ENCODE peak calls at places on chromosome 13, in eight cellular contexts. Z is adrenal gland, G is mammary epithelial cell, L is cardiac muscle cell, V is astrocyte, M is trophoblast cell, C is colonic mucosa, Q is Peyer's patch. R is an unnamed sample.

GRCh38 chr13:40388617-40389016 is 277.8 kb downstream of the FOXO1 start:
- DNase-seq in Q (peak), L (no peak), G (no peak), C (peak), V (peak), Z (no peak), M (no peak), R (peak)

GRCh38 chr13:33536639-33537425 is 251.3 kb upstream of the STARD13 start:
- DNase-seq in V (peak), L (no peak), Q (no peak), M (no peak), G (peak), C (no peak), Z (no peak), R (no peak)

GRCh38 chr13:28495586-28496564 is 947 bp upstream of the FLT1 start:
- DNase-seq in M (peak), L (no peak), C (no peak), Z (no peak), V (no peak), Q (no peak), G (no peak), R (no peak)

GRCh38 chr13:72853000-72853399 is 71.1 kb downstream of the PIBF1 start:
- DNase-seq in C (no peak), Z (no peak), M (no peak), Q (no peak), G (no peak), V (peak), L (no peak), R (no peak)

GRCh38 chr13:40440990-40441820 is 225.2 kb downstream of the FOXO1 start:
- DNase-seq in Q (no peak), C (peak), G (peak), V (peak), L (peak), Z (peak), M (peak), R (no peak)

GRCh38 chr13:101449971-101450748 is 2.3 kb upstream of the ITGBL1 start:
- DNase-seq in L (no peak), Z (no peak), C (no peak), M (peak), G (peak), V (peak), Q (no peak), R (no peak)

GRCh38 chr13:52127378-52127777 is 1.5 kb downstream of the NEK5 start:
- DNase-seq in Z (no peak), L (no peak), M (no peak), V (peak), C (no peak), Q (no peak), G (no peak), R (no peak)

GRCh38 chr13:98265669-98266551 is 88.8 kb upstream of the RNF113B start:
- DNase-seq in Q (no peak), G (no peak), M (no peak), Z (peak), L (no peak), C (peak), V (peak), R (no peak)

GRCh38 chr13:106919093-106919492 is 351.2 kb upstream of the ARGLU1 start:
- DNase-seq in L (no peak), M (no peak), G (no peak), Q (no peak), C (no peak), Z (no peak), V (no peak), R (no peak)

GRCh38 chr13:78024996-78025395 is 106.4 kb upstream of the EDNRB start:
- DNase-seq in G (no peak), V (no peak), L (no peak), M (peak), Q (no peak), Z (no peak), C (no peak), R (no peak)

GRCh38 chr13:98112456-98112855 is 30.4 kb upstream of the FARP1 start:
- DNase-seq in M (no peak), G (no peak), Q (no peak), L (no peak), C (no peak), Z (no peak), V (no peak), R (no peak)

GRCh38 chr13:34085199-34085598 is 267.2 kb downstream of the RFC3 start:
- DNase-seq in L (no peak), C (no peak), Z (no peak), V (no peak), G (no peak), M (no peak), Q (no peak), R (no peak)

GRCh38 chr13:33057019-33057785 is 41.0 kb downstream of the KL start:
- DNase-seq in V (no peak), G (peak), M (peak), L (no peak), Q (no peak), C (no peak), Z (no peak), R (no peak)

GRCh38 chr13:51342706-51343105 is 3.2 kb downstream of the SERPINE3 start:
- DNase-seq in C (no peak), Q (no peak), Z (no peak), G (peak), V (peak), M (peak), L (no peak), R (no peak)

GRCh38 chr13:72437458-72437857 is 290.0 kb downstream of the MZT1 start:
- DNase-seq in C (no peak), V (peak), G (peak), Z (no peak), Q (no peak), L (no peak), M (peak), R (no peak)

GRCh38 chr13:76622336-76623045 is 263.7 kb downstream of the KCTD12 start:
- DNase-seq in Q (no peak), G (no peak), C (no peak), V (no peak), Z (no peak), L (no peak), M (no peak), R (no peak)

GRCh38 chr13:32622827-32623226 is 36.6 kb downstream of the PDS5B start:
- DNase-seq in L (no peak), M (no peak), V (no peak), Z (no peak), Q (no peak), G (no peak), C (no peak), R (no peak)

GRCh38 chr13:83794627-83795026 is 87.6 kb downstream of the SLITRK1 start:
- DNase-seq in Q (no peak), C (no peak), V (no peak), G (no peak), Z (no peak), M (no peak), L (no peak), R (no peak)

GRCh38 chr13:40271931-40272775 is 394.3 kb downstream of the FOXO1 start:
- DNase-seq in Z (peak), C (peak), V (peak), G (peak), M (peak), Q (no peak), L (no peak), R (no peak)

GRCh38 chr13:97004886-97005285 is 10.6 kb upstream of the OXGR1 start:
- DNase-seq in V (no peak), M (no peak), G (no peak), Z (no peak), Q (no peak), L (no peak), C (no peak), R (no peak)

GRCh38 chr13:87536499-87536898 is 134.7 kb upstream of the SLITRK5 start:
- DNase-seq in Q (no peak), V (peak), C (no peak), M (no peak), L (no peak), G (no peak), Z (no peak), R (no peak)

GRCh38 chr13:48570225-48570828 is 37.4 kb upstream of the RCBTB2 start:
- DNase-seq in M (no peak), Z (no peak), G (no peak), Q (no peak), C (no peak), V (no peak), L (no peak), R (no peak)

GRCh38 chr13:94009696-94010095 is 469.8 kb downstream of the DCT start:
- DNase-seq in G (peak), Q (no peak), Z (no peak), L (no peak), M (peak), V (peak), C (no peak), R (no peak)

GRCh38 chr13:75363371-75363770 is 118.6 kb downstream of the TBC1D4 start:
- DNase-seq in C (no peak), Z (no peak), Q (no peak), L (no peak), G (no peak), M (no peak), V (no peak), R (no peak)

GRCh38 chr13:75364131-75364713 is 117.7 kb downstream of the TBC1D4 start:
- DNase-seq in V (no peak), C (no peak), M (peak), Q (no peak), G (peak), L (no peak), Z (no peak), R (no peak)

GRCh38 chr13:75366380-75367280 is 115.3 kb downstream of the TBC1D4 start:
- DNase-seq in V (no peak), C (no peak), Z (no peak), G (no peak), Q (no peak), M (no peak), L (no peak), R (no peak)

GRCh38 chr13:75368167-75368566 is 113.8 kb downstream of the TBC1D4 start:
- DNase-seq in Z (no peak), G (peak), M (no peak), L (no peak), V (peak), Q (no peak), C (no peak), R (no peak)

GRCh38 chr13:75365724-75366173 is 116.2 kb downstream of the TBC1D4 start:
- DNase-seq in Q (no peak), C (no peak), L (no peak), M (peak), V (peak), Z (no peak), G (peak), R (no peak)
- H3K27ac ChIP-seq in Q (no peak), C (no peak), L (no peak), M (no peak), V (peak), Z (no peak), G (peak), R (no peak)

GRCh38 chr13:46181799-46182490 is at the start of gene LCP1:
- DNase-seq in Q (peak), L (no peak), Z (no peak), G (peak), V (no peak), C (peak), M (peak), R (peak)

GRCh38 chr13:46180393-46180792 is 1.6 kb downstream of the LCP1 start:
- DNase-seq in C (no peak), Q (no peak), G (no peak), Z (no peak), V (no peak), M (no peak), L (no peak), R (no peak)

GRCh38 chr13:46183018-46183940 is 1.3 kb upstream of the LCP1 start:
- DNase-seq in M (no peak), C (no peak), Z (no peak), L (no peak), V (no peak), G (no peak), Q (no peak), R (no peak)

GRCh38 chr13:46184277-46184699 is 2.3 kb upstream of the LCP1 start:
- DNase-seq in Q (peak), M (peak), L (peak), G (no peak), V (no peak), C (peak), Z (no peak), R (peak)

GRCh38 chr13:46182491-46182877 is 507 bp upstream of the LCP1 start:
- DNase-seq in Z (no peak), Q (no peak), M (no peak), C (no peak), V (no peak), G (no peak), L (no peak), R (peak)
- H3K4me3 ChIP-seq in Z (no peak), Q (no peak), M (no peak), C (no peak), V (no peak), G (no peak), L (no peak), R (peak)

DNA sequence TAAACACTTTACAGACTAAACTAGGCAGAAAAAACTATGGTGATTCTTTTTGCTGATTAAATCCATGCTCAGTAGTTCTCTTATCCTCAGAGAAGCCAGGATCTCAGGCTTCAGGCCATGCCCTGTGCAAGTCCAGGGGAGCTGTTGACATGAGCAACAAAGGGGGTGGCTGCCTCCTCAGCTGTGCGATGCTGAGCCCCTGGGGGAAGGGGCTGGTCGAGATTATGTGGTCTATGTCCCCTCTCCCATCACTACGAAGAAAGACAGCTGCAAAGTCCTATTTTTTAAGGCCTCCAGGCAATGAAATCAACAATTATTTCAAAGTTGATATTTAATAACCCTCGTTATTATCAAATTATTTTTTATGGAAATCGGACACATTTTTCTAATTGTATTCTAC is 37.0 kb downstream of the IRS2 start:
- DNase-seq in V (no peak), L (no peak), C (no peak), Q (no peak), Z (no peak), G (no peak), M (no peak), R (no peak)
- H3K27ac ChIP-seq in V (no peak), L (no peak), C (no peak), Q (no peak), Z (no peak), G (no peak), M (no peak), R (no peak)

GRCh38 chr13:25218011-25218410 is 45.9 kb upstream of the AMER2 start:
- DNase-seq in Z (no peak), G (no peak), V (no peak), L (no peak), M (no peak), C (no peak), Q (no peak), R (no peak)

GRCh38 chr13:25217023-25217909 is 45.2 kb upstream of the AMER2 start:
- DNase-seq in V (peak), M (peak), L (no peak), Z (no peak), G (peak), Q (no peak), C (no peak), R (no peak)

GRCh38 chr13:25213716-25214115 is 41.6 kb upstream of the AMER2 start:
- DNase-seq in Z (no peak), V (no peak), C (no peak), Q (no peak), L (no peak), M (peak), G (peak), R (no peak)

GRCh38 chr13:25214371-25215252 is 42.5 kb upstream of the AMER2 start:
- DNase-seq in C (no peak), Z (peak), L (no peak), V (peak), Q (no peak), G (peak), M (no peak), R (no peak)

GRCh38 chr13:25215253-25215575 is 43.1 kb upstream of the AMER2 start:
- DNase-seq in L (no peak), Q (no peak), Z (no peak), C (no peak), G (no peak), M (no peak), V (no peak), R (no peak)
- H3K4me3 ChIP-seq in L (no peak), Q (no peak), Z (no peak), C (no peak), G (no peak), M (no peak), V (no peak), R (no peak)

GRCh38 chr13:44364601-44365000 is 9.0 kb upstream of the SERP2 start:
- DNase-seq in Q (no peak), M (peak), V (peak), L (no peak), Z (no peak), C (no peak), G (peak), R (no peak)
- H3K27ac ChIP-seq in Q (no peak), M (peak), V (peak), L (peak), Z (no peak), C (peak), G (peak), R (no peak)

GRCh38 chr13:109870281-109871017 is 84.1 kb upstream of the IRS2 start:
- DNase-seq in Q (no peak), G (no peak), V (no peak), C (no peak), L (no peak), M (peak), Z (no peak), R (no peak)
- H3K4me3 ChIP-seq in Q (no peak), G (no peak), V (no peak), C (no peak), L (no peak), M (no peak), Z (no peak), R (no peak)

GRCh38 chr13:30803791-30804190 is 68.4 kb downstream of the ALOX5AP start:
- DNase-seq in Z (no peak), C (no peak), L (no peak), G (no peak), V (no peak), Q (no peak), M (no peak), R (no peak)

GRCh38 chr13:30802501-30802900 is 67.2 kb downstream of the ALOX5AP start:
- DNase-seq in C (no peak), Z (no peak), G (no peak), L (no peak), V (no peak), Q (no peak), M (peak), R (no peak)

GRCh38 chr13:30805132-30805537 is 69.8 kb downstream of the ALOX5AP start:
- DNase-seq in Q (no peak), V (no peak), Z (no peak), M (no peak), C (no peak), G (no peak), L (no peak), R (no peak)

GRCh38 chr13:30804474-30804873 is 69.1 kb downstream of the ALOX5AP start:
- DNase-seq in C (no peak), G (no peak), M (no peak), Z (no peak), Q (no peak), V (no peak), L (no peak), R (no peak)

DNA sequence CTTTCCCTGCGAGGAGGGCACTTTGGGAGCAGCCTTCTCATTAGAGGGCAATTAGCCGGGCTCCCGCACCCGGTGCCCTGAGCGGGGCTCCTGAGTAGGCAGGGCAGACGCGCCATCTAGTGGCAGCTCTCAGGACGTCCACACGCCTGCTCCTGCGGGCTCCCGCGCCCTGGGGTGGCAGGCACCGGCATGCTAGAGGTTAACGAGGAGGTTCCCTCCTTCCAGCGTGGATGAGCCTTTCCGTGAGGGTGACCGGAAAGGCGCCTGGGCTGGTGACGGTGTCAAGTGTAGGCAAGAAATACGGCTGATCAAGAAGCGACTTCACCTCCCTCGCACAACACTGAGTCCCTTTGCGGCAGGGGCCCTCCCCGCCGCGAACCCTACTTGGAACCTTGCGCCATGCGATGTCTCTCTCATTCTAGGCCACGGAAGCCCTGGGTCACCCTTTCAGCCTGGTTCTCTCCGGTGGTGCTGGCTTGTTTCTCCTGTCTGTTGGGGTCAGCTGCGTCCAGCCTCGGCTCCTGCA is 67.7 kb downstream of the ALOX5AP start:
- DNase-seq in G (peak), V (no peak), Z (peak), C (peak), Q (peak), M (peak), L (peak), R (peak)
- H3K27ac ChIP-seq in G (no peak), V (no peak), Z (peak), C (no peak), Q (peak), M (no peak), L (no peak), R (no peak)

GRCh38 chr13:26220575-26220974 is 1.5 kb downstream of the RNF6 start:
- DNase-seq in L (no peak), C (no peak), Z (peak), G (peak), M (peak), V (peak), Q (no peak), R (no peak)
- H3K4me3 ChIP-seq in L (peak), C (peak), Z (no peak), G (peak), M (no peak), V (peak), Q (peak), R (no peak)

DNA sequence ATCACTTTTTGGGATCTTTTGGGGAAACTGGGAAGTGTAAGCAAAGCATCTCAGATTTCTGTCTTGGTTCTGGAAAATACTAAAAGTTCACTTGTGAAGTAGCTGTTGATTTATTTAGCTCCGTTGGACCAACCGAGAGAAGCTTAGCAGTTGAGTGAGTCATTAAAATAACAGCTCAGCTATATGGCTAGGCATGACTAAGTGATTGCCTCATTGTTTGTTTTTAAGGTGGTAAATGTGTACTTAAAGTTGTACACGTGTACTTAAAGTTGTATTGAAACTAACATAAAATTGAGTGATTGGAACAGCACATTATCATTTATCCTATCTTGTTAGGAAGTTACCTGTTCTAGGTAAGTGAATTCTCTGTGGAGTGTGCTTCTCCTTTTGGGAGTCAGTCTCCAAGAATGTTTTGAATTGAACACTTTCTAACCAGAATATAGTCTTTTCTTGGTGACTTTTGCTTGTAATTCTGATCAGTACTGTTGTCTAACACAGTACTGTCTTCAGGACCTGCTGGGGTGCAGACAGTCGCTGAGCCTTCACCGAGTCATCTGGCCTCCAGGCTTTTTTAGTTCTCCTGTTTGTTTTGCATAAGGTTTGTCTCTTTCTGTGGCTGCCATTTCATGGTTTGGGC is 2.9 kb upstream of the DCUN1D2 start:
- DNase-seq in Z (no peak), L (no peak), M (peak), G (peak), V (peak), C (peak), Q (no peak), R (peak)
- H3K27ac ChIP-seq in Z (peak), L (no peak), M (peak), G (peak), V (peak), C (peak), Q (peak), R (no peak)

GRCh38 chr13:109666656-109667448 is 119.5 kb downstream of the IRS2 start:
- DNase-seq in Z (no peak), M (peak), C (no peak), G (peak), L (no peak), V (peak), Q (no peak), R (no peak)
- H3K4me3 ChIP-seq in Z (no peak), M (no peak), C (no peak), G (no peak), L (no peak), V (no peak), Q (no peak), R (no peak)

R was measured in CD4-positive, alpha-beta memory T cell.